ENCODE peak calls at places on chromosomes 7 and 10, in nine cellular contexts. C is H7; G is heart right ventricle; D is tibial artery; H is Kasumi-1; W is neural crest cell; U is effector memory CD4-positive, alpha-beta T cell; N is occipital lobe; V is cardiac muscle cell. E is an unnamed sample.

GRCh38 chr7:57417736-57418135 is 32.2 kb upstream of the ZNF716 start:
- DNase-seq in C (no peak), G (no peak), D (no peak), H (no peak), W (no peak), U (no peak), N (no peak), V (no peak), E (no peak)

GRCh38 chr7:155594961-155595366 is 48.6 kb upstream of the CNPY1 start:
- DNase-seq in C (peak; percentile 83), G (no peak), D (no peak), H (no peak), W (no peak), U (no peak), N (no peak), V (no peak), E (no peak)

GRCh38 chr7:54581511-54581910 is 39.3 kb downstream of the VSTM2A start:
- DNase-seq in C (no peak), G (no peak), D (no peak), H (no peak), W (no peak), U (no peak), N (no peak), V (no peak), E (no peak)

GRCh38 chr7:139784643-139785042 is 6.8 kb upstream of the HIPK2 start:
- DNase-seq in C (no peak), G (no peak), D (no peak), H (no peak), W (no peak), U (no peak), N (no peak), V (no peak), E (no peak)

GRCh38 chr7:54968018-54968417 is 50.8 kb upstream of the EGFR start:
- DNase-seq in C (no peak), G (no peak), D (no peak), H (no peak), W (no peak), U (no peak), N (no peak), V (no peak), E (no peak)

GRCh38 chr7:158327012-158327411 is 260.6 kb downstream of the PTPRN2 start:
- DNase-seq in C (no peak), G (no peak), D (no peak), H (no peak), W (no peak), U (no peak), N (no peak), V (no peak), E (no peak)

GRCh38 chr10:130185591-130185990 is 49.4 kb downstream of the GLRX3 start:
- DNase-seq in C (no peak), G (no peak), D (no peak), H (no peak), W (no peak), U (no peak), N (no peak), V (no peak), E (no peak)

GRCh38 chr7:98930921-98931320 is 52.6 kb downstream of the TRRAP start:
- DNase-seq in C (no peak), G (no peak), D (no peak), H (no peak), W (no peak), U (no peak), N (no peak), V (no peak), E (no peak)

GRCh38 chr10:127973810-127974311 is 67.0 kb downstream of the PTPRE start:
- DNase-seq in C (peak; percentile 72), G (no peak), D (no peak), H (peak; percentile 35), W (no peak), U (no peak), N (no peak), V (no peak), E (no peak)

GRCh38 chr7:36871863-36872262 is 147.6 kb upstream of the AOAH start:
- DNase-seq in C (no peak), G (no peak), D (no peak), H (peak; percentile 29), W (no peak), U (no peak), N (no peak), V (peak; percentile 29), E (no peak)

GRCh38 chr10:33327750-33328149 is 6.7 kb downstream of the NRP1 start:
- DNase-seq in C (no peak), G (no peak), D (no peak), H (peak; percentile 23), W (no peak), U (no peak), N (no peak), V (peak; percentile 52), E (no peak)

GRCh38 chr7:36945612-36946400 is 221.5 kb upstream of the AOAH start:
- DNase-seq in C (no peak), G (no peak), D (no peak), H (no peak), W (no peak), U (no peak), N (no peak), V (peak; percentile 74), E (peak; percentile 82)

GRCh38 chr10:100485841-100486495 is 23.2 kb downstream of the WNT8B start:
- DNase-seq in C (peak; percentile 79), G (no peak), D (no peak), H (no peak), W (peak; percentile 22), U (no peak), N (no peak), V (no peak), E (no peak)

GRCh38 chr7:39609084-39609461 is 14.3 kb upstream of the RALA start:
- DNase-seq in C (peak; percentile 28), G (no peak), D (no peak), H (no peak), W (no peak), U (no peak), N (no peak), V (no peak), E (no peak)

GRCh38 chr10:71244638-71245419 is 32.5 kb downstream of the UNC5B start:
- DNase-seq in C (no peak), G (peak; percentile 72), D (peak; percentile 60), H (peak; percentile 80), W (no peak), U (no peak), N (no peak), V (no peak), E (no peak)

GRCh38 chr7:76506081-76506440 is 4.3 kb upstream of the UPK3B start:
- DNase-seq in C (peak; percentile 11), G (no peak), D (no peak), H (no peak), W (no peak), U (no peak), N (no peak), V (no peak), E (no peak)

GRCh38 chr7:149525280-149525679 is 27.7 kb upstream of the ZNF746 start:
- DNase-seq in C (no peak), G (no peak), D (no peak), H (no peak), W (no peak), U (no peak), N (no peak), V (no peak), E (no peak)

GRCh38 chr10:103816431-103816830 is 38.9 kb downstream of the SH3PXD2A start:
- DNase-seq in C (no peak), G (no peak), D (no peak), H (no peak), W (no peak), U (no peak), N (no peak), V (no peak), E (no peak)

GRCh38 chr10:87915989-87916388 is 52.6 kb downstream of the PTEN start:
- DNase-seq in C (no peak), G (no peak), D (peak; percentile 46), H (peak; percentile 61), W (no peak), U (no peak), N (no peak), V (no peak), E (no peak)

GRCh38 chr7:118183254-118183585 is 744 bp upstream of the LSM8 start:
- DNase-seq in C (no peak), G (no peak), D (no peak), H (no peak), W (no peak), U (no peak), N (no peak), V (no peak), E (peak; percentile 4)

GRCh38 chr7:97313900-97314299 is 196.4 kb downstream of the SDHAF3 start:
- DNase-seq in C (no peak), G (no peak), D (no peak), H (no peak), W (no peak), U (no peak), N (no peak), V (no peak), E (no peak)

GRCh38 chr7:80135306-80136104 is 874 bp downstream of the GNAI1 start:
- DNase-seq in C (peak; percentile 73), G (no peak), D (no peak), H (peak; percentile 26), W (no peak), U (no peak), N (peak; percentile 42), V (peak; percentile 44), E (peak; percentile 38)

GRCh38 chr10:23362879-23363787 is 18.5 kb upstream of the C10orf67 start:
- DNase-seq in C (no peak), G (no peak), D (no peak), H (no peak), W (no peak), U (no peak), N (no peak), V (no peak), E (no peak)

GRCh38 chr10:69278446-69278963 is at the start of gene HK1:
- DNase-seq in C (no peak), G (no peak), D (peak; percentile 38), H (no peak), W (no peak), U (no peak), N (no peak), V (peak; percentile 25), E (no peak)

GRCh38 chr7:148772297-148773089 is 73.8 kb downstream of the CUL1 start:
- DNase-seq in C (no peak), G (no peak), D (no peak), H (no peak), W (no peak), U (no peak), N (no peak), V (no peak), E (no peak)

GRCh38 chr7:18693401-18693800 is 197.9 kb downstream of the HDAC9 start:
- DNase-seq in C (peak; percentile 0), G (no peak), D (peak; percentile 33), H (peak; percentile 1), W (no peak), U (no peak), N (no peak), V (peak; percentile 71), E (no peak)